ENCODE peak calls at places on chromosome 3, in nine cellular contexts. U is Right ventricle myocardium superior; B is hypothalamus; N is NCI-H510A treated with DMSO at 0.1 percent for 48 hours; C is activated T-cell treated with anti-CD3 and anti-CD28 coated beads, Interleukin-2, amount 50 U/mL, for 1 hour; Y is GM23338; E is stimulated activated CD8-positive, alpha-beta memory T cell treated with anti-CD3 and anti-CD28 coated beads, Interleukin-15, amount 100 ng/mL, for 48 hours; K is B cell; P is left lung. S is an unnamed sample.

GRCh38 chr3:138898301-138898700 is 48.6 kb downstream of the FOXL2 start:
- DNase-seq in U (no peak), B (no peak), N (no peak), C (no peak), Y (no peak), E (no peak), K (no peak), P (no peak), S (no peak)

GRCh38 chr3:114644372-114644771 is 350.5 kb downstream of the TIGIT start:
- DNase-seq in U (no peak), B (no peak), N (no peak), C (no peak), Y (no peak), E (no peak), K (no peak), P (no peak), S (no peak)

GRCh38 chr3:183502782-183503181 is 52.7 kb downstream of the KLHL6 start:
- DNase-seq in U (peak; percentile 52), B (peak; percentile 46), N (no peak), C (no peak), Y (no peak), E (no peak), K (no peak), P (no peak), S (no peak)

GRCh38 chr3:46065294-46065705 is 38.0 kb upstream of the XCR1 start:
- DNase-seq in U (no peak), B (no peak), N (peak; percentile 32), C (peak; percentile 71), Y (no peak), E (peak; percentile 61), K (no peak), P (no peak), S (no peak)

GRCh38 chr3:159855599-159856495 is 132.8 kb upstream of the IL12A start:
- DNase-seq in U (no peak), B (no peak), N (no peak), C (no peak), Y (no peak), E (no peak), K (no peak), P (no peak), S (peak; percentile 11)

GRCh38 chr3:105904683-105905320 is 36.0 kb upstream of the CBLB start:
- DNase-seq in U (no peak), B (no peak), N (no peak), C (no peak), Y (no peak), E (no peak), K (no peak), P (no peak), S (no peak)

GRCh38 chr3:141454906-141455602 is 31.8 kb upstream of the RASA2 start:
- DNase-seq in U (no peak), B (no peak), N (peak; percentile 68), C (no peak), Y (peak; percentile 88), E (no peak), K (peak; percentile 61), P (no peak), S (no peak)

GRCh38 chr3:8954938-8955763 is 8.1 kb downstream of the RAD18 start:
- DNase-seq in U (no peak), B (no peak), N (no peak), C (no peak), Y (peak; percentile 53), E (no peak), K (peak; percentile 49), P (no peak), S (no peak)

GRCh38 chr3:61155701-61156292 is 95.5 kb downstream of the FHIT start:
- DNase-seq in U (no peak), B (no peak), N (no peak), C (no peak), Y (no peak), E (no peak), K (no peak), P (no peak), S (no peak)

GRCh38 chr3:41863024-41863423 is 98.9 kb downstream of the ULK4 start:
- DNase-seq in U (no peak), B (no peak), N (no peak), C (no peak), Y (peak; percentile 70), E (no peak), K (no peak), P (no peak), S (no peak)

GRCh38 chr3:70811880-70812279 is 499.4 kb upstream of the MDFIC2 start:
- DNase-seq in U (peak; percentile 36), B (peak; percentile 3), N (no peak), C (no peak), Y (no peak), E (no peak), K (no peak), P (peak; percentile 44), S (no peak)

GRCh38 chr3:134359121-134360010 is 14.9 kb downstream of the AMOTL2 start:
- DNase-seq in U (peak; percentile 66), B (no peak), N (no peak), C (no peak), Y (no peak), E (no peak), K (no peak), P (peak; percentile 32), S (no peak)